ENCODE peak calls at places on chromosomes 7 and 10, in four cellular contexts. One of them, this sample, is unnamed.

GRCh38 chr10:19209319-19209718 is 160.7 kb downstream of the MALRD1 start:
- DNase-seq in K562: no peak
- DNase-seq in SK-N-SH: peak
- DNase-seq in HepG2: no peak
- DNase-seq in this sample: no peak

GRCh38 chr10:49080071-49080470 is 35.3 kb downstream of the VSTM4 start:
- DNase-seq in K562: no peak
- DNase-seq in HepG2: no peak
- DNase-seq in SK-N-SH: no peak
- DNase-seq in this sample: no peak

GRCh38 chr10:124001391-124002260 is 91.8 kb downstream of the CHST15 start:
- DNase-seq in HepG2: no peak
- DNase-seq in SK-N-SH: peak
- DNase-seq in K562: no peak
- DNase-seq in this sample: no peak

GRCh38 chr7:131359136-131359776 is 31.6 kb downstream of the MKLN1 start:
- DNase-seq in HepG2: no peak
- DNase-seq in K562: no peak
- DNase-seq in SK-N-SH: no peak
- DNase-seq in this sample: no peak

GRCh38 chr10:119388849-119389345 is 153.6 kb downstream of the RGS10 start:
- DNase-seq in K562: no peak
- DNase-seq in HepG2: no peak
- DNase-seq in SK-N-SH: no peak
- DNase-seq in this sample: no peak

GRCh38 chr7:21106296-21106732 is 319.6 kb upstream of the SP8 start:
- DNase-seq in SK-N-SH: no peak
- DNase-seq in HepG2: no peak
- DNase-seq in K562: no peak
- DNase-seq in this sample: no peak

GRCh38 chr7:69754476-69754875 is 156.2 kb downstream of the AUTS2 start:
- DNase-seq in SK-N-SH: no peak
- DNase-seq in K562: no peak
- DNase-seq in HepG2: no peak
- DNase-seq in this sample: no peak

GRCh38 chr7:47811632-47812380 is 136.5 kb downstream of the PKD1L1 start:
- DNase-seq in K562: no peak
- DNase-seq in SK-N-SH: no peak
- DNase-seq in HepG2: no peak
- DNase-seq in this sample: no peak

GRCh38 chr7:90613088-90613498 is 17.0 kb downstream of the CDK14 start:
- DNase-seq in HepG2: no peak
- DNase-seq in SK-N-SH: no peak
- DNase-seq in K562: no peak
- DNase-seq in this sample: no peak

DNA sequence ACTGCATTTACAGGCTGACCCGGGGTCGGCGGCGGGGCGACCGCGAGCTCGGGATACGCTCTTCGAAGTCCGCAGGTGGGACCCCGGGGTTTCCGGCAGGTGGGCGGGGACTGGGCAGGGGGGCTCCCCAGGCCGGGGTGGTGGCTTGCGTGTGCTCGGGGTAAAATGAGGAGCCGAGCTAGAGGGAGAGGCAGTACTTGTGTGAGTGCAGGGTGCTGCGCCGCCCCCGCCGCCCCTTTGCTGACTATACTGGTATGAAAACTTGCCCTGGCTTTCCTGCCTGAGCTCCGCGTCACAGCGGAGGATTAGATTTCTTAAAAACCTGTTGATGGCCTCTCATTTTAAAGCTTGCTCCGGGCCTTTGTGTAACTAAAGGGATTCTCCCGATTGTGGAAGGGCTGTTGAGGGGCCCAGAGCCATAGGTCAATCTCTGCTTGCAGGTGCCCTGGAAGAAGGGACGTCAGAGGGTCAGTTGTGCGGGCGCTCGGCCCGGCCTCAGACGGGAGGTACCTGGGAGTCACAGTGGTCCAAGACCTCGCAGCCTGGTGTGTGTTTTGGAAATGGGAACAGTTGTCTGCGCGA is 488 bp downstream of the ARMC10 start:
- DNase-seq in HepG2: peak
- DNase-seq in K562: peak
- DNase-seq in SK-N-SH: peak
- DNase-seq in this sample: peak
- TF ChIP-seq FOXJ3 in HepG2: no peak
- TF ChIP-seq FOXJ3 in K562: no peak
- TF ChIP-seq FOXJ3 in SK-N-SH: no peak
- TF ChIP-seq FOXJ3 in this sample: no peak

GRCh38 chr7:42869131-42870020 is 42.5 kb downstream of the C7orf25 start:
- DNase-seq in HepG2: no peak
- DNase-seq in K562: peak
- DNase-seq in SK-N-SH: no peak
- DNase-seq in this sample: no peak
- TF ChIP-seq FOXJ3 in HepG2: no peak
- TF ChIP-seq FOXJ3 in K562: no peak
- TF ChIP-seq FOXJ3 in SK-N-SH: no peak
- TF ChIP-seq FOXJ3 in this sample: no peak

GRCh38 chr10:11603741-11604140 is 7.7 kb downstream of the USP6NL start:
- DNase-seq in HepG2: peak
- DNase-seq in SK-N-SH: no peak
- DNase-seq in K562: no peak
- DNase-seq in this sample: no peak
- TF ChIP-seq FOXJ3 in HepG2: no peak
- TF ChIP-seq FOXJ3 in SK-N-SH: no peak
- TF ChIP-seq FOXJ3 in K562: no peak
- TF ChIP-seq FOXJ3 in this sample: no peak

GRCh38 chr7:38257350-38257677 is 16.1 kb downstream of the TARP start:
- DNase-seq in HepG2: no peak
- DNase-seq in SK-N-SH: no peak
- DNase-seq in K562: no peak
- DNase-seq in this sample: no peak
- TF ChIP-seq FOXJ3 in HepG2: no peak
- TF ChIP-seq FOXJ3 in SK-N-SH: no peak
- TF ChIP-seq FOXJ3 in K562: no peak
- TF ChIP-seq FOXJ3 in this sample: no peak

DNA sequence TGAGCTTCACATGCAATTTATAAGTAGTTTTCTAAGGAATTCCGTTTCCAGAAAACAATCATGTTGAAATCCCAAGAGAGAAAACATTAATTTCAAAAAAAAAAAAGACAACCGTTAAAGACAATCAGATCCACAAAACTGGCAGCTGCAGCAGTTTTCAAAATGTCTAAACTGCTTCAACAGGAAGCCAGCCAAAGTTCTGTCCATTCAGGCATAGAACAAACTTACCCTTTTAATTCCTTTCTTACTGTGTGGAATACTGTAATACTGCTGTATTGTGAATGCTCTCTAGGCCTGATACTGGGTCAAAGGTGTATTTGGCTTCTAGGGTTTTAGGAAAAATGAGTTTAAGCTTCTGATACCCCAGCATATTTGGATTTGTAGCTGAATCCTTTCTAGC is 31.6 kb downstream of the HOXA1 start:
- DNase-seq in SK-N-SH: no peak
- DNase-seq in K562: no peak
- DNase-seq in HepG2: no peak
- DNase-seq in this sample: no peak
- TF ChIP-seq FOXJ3 in SK-N-SH: no peak
- TF ChIP-seq FOXJ3 in K562: no peak
- TF ChIP-seq FOXJ3 in HepG2: no peak
- TF ChIP-seq FOXJ3 in this sample: no peak